ENCODE peak calls at places on chromosomes 3 and 15, in ten cellular contexts. F is psoas muscle; Q is RWPE1; E is heart left ventricle; G is AG04450; Z is naive thymus-derived CD4-positive, alpha-beta T cell; K is esophagus squamous epithelium; A is heart right ventricle; P is neuronal stem cell; M is ovary. T is an unnamed sample.

GRCh38 chr3:156050918-156051317 is 69.5 kb upstream of the KCNAB1 start:
- DNase-seq in E (no peak), Q (no peak), P (no peak), K (no peak), Z (no peak), A (no peak), F (no peak), M (no peak), G (no peak), T (no peak)

GRCh38 chr15:77506311-77507150 is 85.8 kb downstream of the HMG20A start:
- DNase-seq in K (no peak), Q (peak; percentile 45), P (no peak), M (peak; percentile 66), E (peak; percentile 86), F (peak; percentile 75), Z (no peak), G (no peak), A (peak; percentile 91), T (peak; percentile 26)

GRCh38 chr3:111373861-111374260 is 168.1 kb upstream of the CD96 start:
- DNase-seq in M (no peak), G (no peak), K (no peak), A (no peak), P (no peak), Z (no peak), F (no peak), Q (no peak), E (no peak), T (no peak)

GRCh38 chr15:59998256-59999063 is 5.7 kb upstream of the FOXB1 start:
- DNase-seq in M (no peak), K (no peak), E (no peak), G (no peak), F (no peak), A (no peak), P (peak; percentile 94), Q (no peak), Z (no peak), T (no peak)

GRCh38 chr3:25556504-25556903 is 108.2 kb downstream of the TOP2B start:
- DNase-seq in M (no peak), P (no peak), G (no peak), A (no peak), Z (no peak), Q (no peak), E (no peak), K (no peak), F (no peak), T (no peak)

GRCh38 chr3:170811928-170812591 is 57.9 kb downstream of the RPL22L1 start:
- DNase-seq in M (peak; percentile 76), A (peak; percentile 66), Z (peak; percentile 50), G (peak; percentile 61), Q (peak; percentile 83), F (peak; percentile 56), K (no peak), P (peak; percentile 77), E (no peak), T (peak; percentile 17)

GRCh38 chr3:56926513-56927282 is 124.9 kb upstream of the ARHGEF3 start:
- DNase-seq in M (no peak), P (no peak), E (no peak), A (no peak), Q (peak; percentile 34), K (no peak), G (no peak), F (no peak), Z (no peak), T (no peak)

GRCh38 chr3:120172070-120172469 is 77.8 kb upstream of the GSK3B start:
- DNase-seq in F (peak; percentile 64), K (no peak), M (no peak), G (no peak), P (no peak), Q (no peak), Z (no peak), A (no peak), E (no peak), T (no peak)

GRCh38 chr3:192275741-192276355 is 451.5 kb downstream of the FGF12 start:
- DNase-seq in A (no peak), Z (no peak), P (no peak), G (no peak), K (no peak), M (no peak), E (no peak), Q (no peak), F (no peak), T (no peak)

GRCh38 chr15:55267401-55268053 is 22.1 kb downstream of the RAB27A start:
- DNase-seq in M (no peak), F (peak; percentile 61), K (no peak), P (no peak), G (no peak), Q (no peak), Z (peak; percentile 46), A (no peak), E (peak; percentile 74), T (no peak)

GRCh38 chr15:52225230-52225629 is 34.0 kb upstream of the GNB5 start:
- DNase-seq in G (no peak), P (no peak), Q (no peak), E (no peak), Z (no peak), K (no peak), A (no peak), F (no peak), M (no peak), T (no peak)
- H3K27ac ChIP-seq in G (no peak overlapping the region), P (no peak overlapping the region), Q (no peak overlapping the region), E (no peak overlapping the region), Z (no peak overlapping the region), K (no peak overlapping the region), A (no peak overlapping the region), F (no peak overlapping the region), M (no peak overlapping the region), T (no peak overlapping the region)

GRCh38 chr15:67147410-67147949 is 82.1 kb downstream of the SMAD3 start:
- DNase-seq in P (no peak), G (no peak), M (peak; percentile 10), Q (no peak), A (no peak), K (no peak), Z (no peak), E (no peak), F (no peak), T (no peak)

GRCh38 chr15:67149859-67150824 is 84.7 kb downstream of the SMAD3 start:
- DNase-seq in P (peak; percentile 45), F (peak; percentile 75), M (peak; percentile 75), Z (peak; percentile 61), Q (peak; percentile 95), G (peak; percentile 97), A (peak; percentile 75), K (no peak), E (peak; percentile 74), T (no peak)

GRCh38 chr15:67148196-67148701 is 82.8 kb downstream of the SMAD3 start:
- DNase-seq in E (no peak), M (peak; percentile 10), Q (no peak), P (no peak), Z (no peak), F (no peak), K (no peak), A (no peak), G (no peak), T (peak; percentile 57)

GRCh38 chr15:67146875-67147381 is 81.5 kb downstream of the SMAD3 start:
- DNase-seq in M (peak; percentile 28), P (no peak), G (peak; percentile 88), Q (peak; percentile 95), F (peak; percentile 56), K (no peak), A (peak; percentile 62), Z (peak; percentile 57), E (no peak), T (no peak)

GRCh38 chr15:67149068-67149841 is 83.9 kb downstream of the SMAD3 start:
- DNase-seq in M (peak; percentile 9), A (no peak), P (no peak), Q (no peak), E (no peak), G (no peak), Z (no peak), K (no peak), F (no peak), T (no peak)
- H3K27ac ChIP-seq in M (no peak overlapping the region), A (peak overlapping the region; percentile 86), P (peak overlapping the region; percentile 87), Q (peak overlapping the region; percentile 63), E (peak overlapping the region; percentile 63), G (peak overlapping the region; percentile 99), Z (no peak overlapping the region), K (peak overlapping the region; percentile 92), F (peak overlapping the region; percentile 87), T (peak overlapping the region; percentile 77)

GRCh38 chr15:37083610-37084009 is 16.7 kb downstream of the MEIS2 start:
- DNase-seq in E (no peak), G (no peak), A (no peak), Q (no peak), F (no peak), M (no peak), K (no peak), P (no peak), Z (no peak), T (no peak)
- H3K27ac ChIP-seq in E (peak overlapping the region; percentile 41), G (no peak overlapping the region), A (peak overlapping the region; percentile 69), Q (no peak overlapping the region), F (no peak overlapping the region), M (no peak overlapping the region), K (no peak overlapping the region), P (no peak overlapping the region), Z (no peak overlapping the region), T (no peak overlapping the region)

GRCh38 chr3:53489401-53490130 is 4.8 kb upstream of the CACNA1D start:
- DNase-seq in P (no peak), G (no peak), M (no peak), A (no peak), F (no peak), E (no peak), K (no peak), Z (no peak), Q (no peak), T (no peak)
- H3K27ac ChIP-seq in P (no peak overlapping the region), G (no peak overlapping the region), M (no peak overlapping the region), A (no peak overlapping the region), F (no peak overlapping the region), E (no peak overlapping the region), K (no peak overlapping the region), Z (no peak overlapping the region), Q (no peak overlapping the region), T (no peak overlapping the region)

DNA sequence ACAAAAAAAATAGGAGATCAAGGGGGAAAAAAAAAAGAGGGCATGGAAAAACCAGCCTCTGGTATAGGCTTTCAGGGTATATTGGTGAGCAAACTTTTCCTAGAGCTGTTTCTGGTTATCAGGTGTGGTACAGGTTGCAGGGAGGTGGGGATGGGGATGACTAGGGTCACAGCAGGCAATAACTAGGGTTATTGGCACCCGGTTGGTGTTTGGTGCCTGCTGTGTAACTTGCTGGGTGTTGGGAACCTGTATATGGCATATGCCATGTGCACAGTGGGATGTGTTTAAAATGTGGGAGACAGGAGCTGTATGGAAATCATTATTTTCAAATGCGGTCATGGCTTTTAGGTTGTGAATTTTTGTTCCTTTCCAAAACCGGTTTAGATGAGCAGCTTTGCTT is 119.2 kb downstream of the PTPRG start:
- DNase-seq in G (no peak), F (no peak), P (no peak), M (no peak), Z (no peak), A (no peak), K (no peak), E (no peak), Q (no peak), T (no peak)
- H3K27ac ChIP-seq in G (no peak overlapping the region), F (no peak overlapping the region), P (no peak overlapping the region), M (no peak overlapping the region), Z (no peak overlapping the region), A (no peak overlapping the region), K (no peak overlapping the region), E (no peak overlapping the region), Q (no peak overlapping the region), T (no peak overlapping the region)

T was measured in gastrocnemius medialis.